ENCODE peak calls at places on chromosome 7, in four cellular contexts. D, G, S and X are unnamed samples.

GRCh38 chr7:34823650-34824258 is 165.7 kb downstream of the NPSR1 start:
- DNase-seq in G (peak; percentile 46), D (peak; percentile 44), S (peak; percentile 21), X (peak; percentile 21)

GRCh38 chr7:37694208-37695080 is 10.9 kb downstream of the GPR141 start:
- DNase-seq in S (no peak), G (no peak), D (no peak), X (no peak)

GRCh38 chr7:108010377-108010776 is 7.4 kb upstream of the LAMB1 start:
- DNase-seq in G (no peak), D (no peak), S (no peak), X (no peak)

GRCh38 chr7:138097064-138097741 is 20.9 kb downstream of the AKR1D1 start:
- DNase-seq in G (no peak), D (peak; percentile 7), S (no peak), X (no peak)

GRCh38 chr7:33754933-33755928 is 150.1 kb upstream of the BMPER start:
- DNase-seq in D (no peak), S (no peak), G (no peak), X (no peak)

GRCh38 chr7:38222481-38223096 is 44.5 kb downstream of the STARD3NL start:
- DNase-seq in D (peak; percentile 71), S (peak; percentile 4), G (peak; percentile 62), X (no peak)

GRCh38 chr7:121202125-121202524 is 126.7 kb upstream of the WNT16 start:
- DNase-seq in G (no peak), D (no peak), S (no peak), X (no peak)

GRCh38 chr7:41709621-41710020 is 6.7 kb upstream of the INHBA start:
- DNase-seq in S (no peak), G (peak; percentile 99), D (peak; percentile 97), X (no peak)

GRCh38 chr7:89770156-89770555 is 384.1 kb upstream of the STEAP1 start:
- DNase-seq in S (no peak), D (no peak), G (no peak), X (no peak)

GRCh38 chr7:84529480-84530205 is 335.1 kb upstream of the SEMA3A start:
- DNase-seq in G (peak; percentile 83), D (peak; percentile 58), S (no peak), X (peak; percentile 15)

GRCh38 chr7:1553513-1554210 is 2.3 kb downstream of the TMEM184A start:
- DNase-seq in S (no peak), D (no peak), G (no peak), X (peak; percentile 82)

GRCh38 chr7:33986951-33987948 is 81.9 kb downstream of the BMPER start:
- DNase-seq in S (peak; percentile 47), D (peak; percentile 100), G (peak; percentile 100), X (no peak)

GRCh38 chr7:3196629-3197028 is 104.4 kb upstream of the SDK1 start:
- DNase-seq in G (no peak), D (no peak), S (no peak), X (no peak)

GRCh38 chr7:133183042-133183441 is 69.8 kb upstream of the EXOC4 start:
- DNase-seq in D (no peak), S (no peak), G (no peak), X (no peak)

GRCh38 chr7:158282461-158283001 is 305.1 kb downstream of the PTPRN2 start:
- DNase-seq in D (no peak), G (no peak), S (no peak), X (no peak)

GRCh38 chr7:120742370-120742769 is 115.6 kb downstream of the TSPAN12 start:
- DNase-seq in S (peak; percentile 51), G (no peak), D (no peak), X (no peak)

GRCh38 chr7:30734497-30734896 is 17.4 kb upstream of the INMT start:
- DNase-seq in S (no peak), D (no peak), G (no peak), X (no peak)

GRCh38 chr7:155296788-155297516 is 726 bp upstream of the INSIG1 start:
- DNase-seq in G (peak; percentile 81), S (no peak), D (peak; percentile 90), X (peak; percentile 53)

GRCh38 chr7:37489703-37490102 is 41.0 kb upstream of the ELMO1 start:
- DNase-seq in D (no peak), S (no peak), G (no peak), X (no peak)

GRCh38 chr7:127770870-127771269 is 118.9 kb downstream of the SND1 start:
- DNase-seq in G (peak; percentile 72), D (peak; percentile 78), S (peak; percentile 88), X (no peak)

GRCh38 chr7:44288811-44289340 is 36.5 kb downstream of the CAMK2B start:
- DNase-seq in S (no peak), G (no peak), D (no peak), X (peak; percentile 7)

GRCh38 chr7:116652793-116653192 is 19.2 kb upstream of the MET start:
- DNase-seq in G (peak; percentile 44), S (no peak), D (peak; percentile 60), X (no peak)

GRCh38 chr7:124051978-124052377 is 19.1 kb upstream of the TMEM229A start:
- DNase-seq in G (no peak), S (no peak), D (no peak), X (no peak)

GRCh38 chr7:157855016-157855415 is 518.2 kb downstream of the DNAJB6 start:
- DNase-seq in G (no peak), D (no peak), S (no peak), X (no peak)

GRCh38 chr7:91031757-91032156 is 232.5 kb upstream of the FZD1 start:
- DNase-seq in G (no peak), D (no peak), S (no peak), X (no peak)

GRCh38 chr7:132368246-132368900 is 207.9 kb downstream of the PLXNA4 start:
- DNase-seq in S (no peak), D (no peak), G (no peak), X (no peak)

GRCh38 chr7:151745090-151745638 is 131.8 kb downstream of the PRKAG2 start:
- DNase-seq in S (no peak), D (peak; percentile 88), G (peak; percentile 89), X (peak; percentile 79)

GRCh38 chr7:48096273-48096672 is 7.2 kb downstream of the UPP1 start:
- DNase-seq in S (no peak), D (no peak), G (no peak), X (no peak)

GRCh38 chr7:112511451-112512220 is 30.8 kb downstream of the LSMEM1 start:
- DNase-seq in G (no peak), S (no peak), D (no peak), X (no peak)

GRCh38 chr7:151058766-151059361 is 525 bp upstream of the SLC4A2 start:
- DNase-seq in S (no peak), G (no peak), D (peak; percentile 43), X (no peak)

GRCh38 chr7:154902600-154903082 is 100.3 kb downstream of the PAXIP1 start:
- DNase-seq in S (no peak), D (no peak), G (no peak), X (no peak)

GRCh38 chr7:142380064-142380463 is 122.2 kb upstream of the PRSS58 start:
- DNase-seq in G (no peak), D (no peak), S (no peak), X (no peak)

GRCh38 chr7:128910569-128910945 is at the start of gene KCP:
- DNase-seq in G (no peak), S (no peak), D (no peak), X (peak; percentile 50)

GRCh38 chr7:157692156-157693011 is 355.6 kb downstream of the DNAJB6 start:
- DNase-seq in S (no peak), G (no peak), D (no peak), X (no peak)

GRCh38 chr7:55545496-55545895 is 26.8 kb downstream of the VOPP1 start:
- DNase-seq in G (peak; percentile 82), S (no peak), D (peak; percentile 70), X (peak; percentile 21)